ENCODE peak calls at places on chromosome X, in four cellular contexts. C is GM23338, I is H9, Z is fibroblast of lung. P is an unnamed sample.

GRCh38 chrX:38804481-38805293 is 3.4 kb downstream of the MID1IP1 start:
- DNase-seq in C (peak; percentile 7), I (no peak), Z (no peak), P (peak; percentile 32)

GRCh38 chrX:143081231-143081630 is 55.5 kb downstream of the SPANXN4 start:
- DNase-seq in C (no peak), I (no peak), Z (no peak), P (no peak)

GRCh38 chrX:44183329-44183728 is 160.1 kb downstream of the EFHC2 start:
- DNase-seq in C (no peak), I (no peak), Z (no peak), P (no peak)

GRCh38 chrX:53078943-53079342 is 3.2 kb upstream of the TSPYL2 start:
- DNase-seq in C (no peak), I (no peak), Z (no peak), P (no peak)

GRCh38 chrX:44088755-44089154 is 115.6 kb upstream of the NDP start:
- DNase-seq in C (no peak), I (no peak), Z (no peak), P (no peak)

GRCh38 chrX:14354541-14354940 is 174.8 kb upstream of the GLRA2 start:
- DNase-seq in C (no peak), I (no peak), Z (peak; percentile 66), P (no peak)

GRCh38 chrX:24080670-24081069 is 25.9 kb downstream of the EIF2S3 start:
- DNase-seq in C (no peak), I (no peak), Z (no peak), P (no peak)

GRCh38 chrX:129843459-129844306 is at the start of gene ZDHHC9:
- DNase-seq in C (peak; percentile 90), I (peak; percentile 92), Z (peak; percentile 88), P (peak; percentile 91)

GRCh38 chrX:133859860-133860259 is 125.5 kb downstream of the GPC3 start:
- DNase-seq in C (no peak), I (no peak), Z (peak; percentile 69), P (no peak)

GRCh38 chrX:121389976-121390709 is 342.7 kb downstream of the GLUD2 start:
- DNase-seq in C (no peak), I (no peak), Z (no peak), P (peak; percentile 24)

GRCh38 chrX:3221643-3222042 is 124.8 kb downstream of the MXRA5 start:
- DNase-seq in C (no peak), I (no peak), Z (no peak), P (no peak)

GRCh38 chrX:10177004-10177396 is 20.2 kb downstream of the CLCN4 start:
- DNase-seq in C (no peak), I (no peak), Z (no peak), P (no peak)

GRCh38 chrX:54794004-54794403 is 4.1 kb downstream of the ITIH6 start:
- DNase-seq in C (no peak), I (no peak), Z (no peak), P (no peak)

GRCh38 chrX:151985955-151986354 is 11.5 kb upstream of the GABRE start:
- DNase-seq in C (no peak), I (no peak), Z (peak; percentile 9), P (peak; percentile 39)

GRCh38 chrX:69424910-69425309 is 79.2 kb upstream of the NALF2 start:
- DNase-seq in C (no peak), I (no peak), Z (no peak), P (no peak)

GRCh38 chrX:54178100-54178940 is 4.7 kb downstream of the FAM120C start:
- DNase-seq in C (no peak), I (no peak), Z (peak; percentile 86), P (no peak)

GRCh38 chrX:13716905-13717304 is 17.5 kb downstream of the TRAPPC2 start:
- DNase-seq in C (peak; percentile 8), I (no peak), Z (no peak), P (no peak)

GRCh38 chrX:545488-545887 is 85.1 kb upstream of the SHOX start:
- DNase-seq in C (no peak), I (no peak), Z (no peak), P (no peak)

GRCh38 chrX:9352683-9353430 is 112.0 kb upstream of the TBL1X start:
- DNase-seq in C (no peak), I (no peak), Z (peak; percentile 80), P (no peak)

GRCh38 chrX:153763989-153764755 is at the start of gene PLXNB3:
- DNase-seq in C (peak; percentile 74), I (peak; percentile 80), Z (peak; percentile 59), P (peak; percentile 83)

GRCh38 chrX:153761863-153762262 is 2.2 kb upstream of the PLXNB3 start:
- DNase-seq in C (no peak), I (no peak), Z (no peak), P (no peak)

GRCh38 chrX:153764786-153765137 is 713 bp downstream of the PLXNB3 start:
- DNase-seq in C (no peak), I (no peak), Z (no peak), P (no peak)

GRCh38 chrX:153762636-153763173 is 1.3 kb upstream of the PLXNB3 start:
- DNase-seq in C (no peak), I (no peak), Z (no peak), P (no peak)

GRCh38 chrX:153763298-153763932 is 634 bp upstream of the PLXNB3 start:
- DNase-seq in C (no peak), I (no peak), Z (no peak), P (no peak)
- H3K4me1 ChIP-seq in C (no peaks in the 10 kb centered on the region), I (no peaks in the 10 kb centered on the region), Z (peaks cover 3% of the 10 kb centered on the region), P (peaks cover 5% of the 10 kb centered on the region)

GRCh38 chrX:131704136-131704695 is 160.3 kb downstream of the OR13H1 start:
- DNase-seq in C (peak; percentile 6), I (no peak), Z (no peak), P (no peak)
- H2AFZ ChIP-seq in C (no peak overlapping the region), I (no peak overlapping the region), Z (no peak overlapping the region), P (no peak overlapping the region)

DNA sequence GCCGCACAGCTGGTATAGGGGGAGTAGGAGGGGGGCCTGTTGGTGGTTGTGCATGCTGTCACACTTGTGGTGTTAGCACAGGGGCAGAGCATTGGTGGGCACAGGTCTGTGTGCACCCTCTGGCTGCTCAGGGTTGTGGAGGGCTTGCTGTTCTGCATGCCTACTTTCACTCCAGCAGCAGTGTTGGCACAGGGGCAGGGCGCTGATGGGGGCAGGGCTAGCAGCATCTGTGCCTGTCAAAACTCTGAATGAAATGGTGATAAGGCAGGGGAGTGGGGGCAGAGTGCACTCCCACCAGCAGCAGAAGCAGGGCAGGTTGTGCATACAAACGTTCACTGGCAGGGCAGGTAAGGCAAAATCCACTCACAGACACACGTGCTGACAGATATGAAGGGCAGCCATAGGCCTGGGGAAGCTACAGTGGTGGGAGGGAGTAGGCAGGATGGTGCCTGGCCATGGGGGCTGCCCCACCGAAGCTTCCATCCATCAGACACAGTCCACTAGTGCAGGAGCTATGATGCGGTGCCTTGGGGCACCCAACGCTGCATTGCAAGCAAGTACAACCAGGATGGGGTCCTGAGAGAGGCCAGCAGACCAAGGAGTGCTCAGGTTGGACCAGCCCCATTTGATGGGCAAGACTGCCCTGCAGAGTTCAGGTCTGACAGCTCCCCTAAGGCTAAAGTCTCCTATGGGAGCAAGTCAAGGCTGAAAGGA is 160.7 kb upstream of the SPANXC start:
- DNase-seq in C (no peak), I (no peak), Z (no peak), P (no peak)
- TF ChIP-seq CTCF in C (no peak), I (no peak), Z (no peak), P (no peak)

GRCh38 chrX:11535156-11535919 is 130.4 kb downstream of the ARHGAP6 start:
- DNase-seq in C (no peak), I (no peak), Z (no peak), P (no peak)

GRCh38 chrX:11531226-11531625 is 134.5 kb downstream of the ARHGAP6 start:
- DNase-seq in C (no peak), I (no peak), Z (peak; percentile 42), P (peak; percentile 16)

GRCh38 chrX:11532291-11533075 is 133.2 kb downstream of the ARHGAP6 start:
- DNase-seq in C (peak; percentile 6), I (peak; percentile 39), Z (peak; percentile 37), P (peak; percentile 7)

GRCh38 chrX:11530621-11531020 is 135.1 kb downstream of the ARHGAP6 start:
- DNase-seq in C (no peak), I (no peak), Z (peak; percentile 31), P (no peak)

DNA sequence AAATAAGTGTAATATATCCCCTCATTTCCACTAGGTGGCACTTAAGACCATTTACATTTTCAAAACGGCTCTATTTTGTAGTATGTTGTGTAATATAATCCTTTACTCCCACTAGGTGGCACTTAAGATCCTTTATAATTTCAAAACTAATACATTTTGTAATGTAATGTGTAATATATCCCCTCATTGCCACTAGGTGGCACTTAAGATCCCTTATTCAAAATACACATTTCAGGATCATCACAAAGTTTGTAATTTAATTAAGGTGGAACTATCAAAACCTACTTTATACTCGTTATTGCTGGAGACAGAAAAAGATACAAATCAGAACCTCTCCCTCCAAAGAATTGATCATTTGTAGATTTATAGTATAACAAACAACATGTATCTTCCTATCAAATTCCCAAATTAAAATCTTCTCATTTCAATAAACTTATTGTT is 132.5 kb downstream of the ARHGAP6 start:
- DNase-seq in C (peak; percentile 67), I (no peak), Z (peak; percentile 89), P (peak; percentile 72)
- H3K4me1 ChIP-seq in C (no peaks in the 10 kb centered on the region), I (no peaks in the 10 kb centered on the region), Z (peaks cover 3% of the 10 kb centered on the region), P (no peaks in the 10 kb centered on the region)

DNA sequence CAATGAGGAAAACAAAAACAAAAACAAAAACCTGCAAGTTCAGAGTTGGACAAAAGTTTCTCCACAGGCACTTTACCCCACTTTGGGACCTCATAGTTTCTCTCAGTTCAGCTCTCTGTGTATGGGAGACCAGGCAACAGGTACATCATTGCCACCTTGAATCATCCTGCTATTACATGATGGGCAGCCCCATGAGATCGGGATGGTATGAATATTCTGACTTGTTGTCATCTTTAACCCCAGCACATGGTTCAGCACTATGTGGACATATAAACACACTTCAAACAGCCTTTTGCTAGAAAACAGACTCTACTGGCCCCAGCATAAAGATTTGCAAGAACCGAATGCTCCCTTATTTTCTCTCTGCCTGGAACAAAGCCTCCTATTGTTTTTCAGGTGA is 176.9 kb upstream of the SCML1 start:
- DNase-seq in C (no peak), I (no peak), Z (no peak), P (no peak)
- H2AFZ ChIP-seq in C (no peak overlapping the region), I (no peak overlapping the region), Z (no peak overlapping the region), P (no peak overlapping the region)

GRCh38 chrX:81174286-81174685 is 27.4 kb downstream of the HMGN5 start:
- DNase-seq in C (peak; percentile 24), I (no peak), Z (peak; percentile 49), P (peak; percentile 12)
- TF ChIP-seq CTCF in C (no peak), I (peak; percentile 50), Z (peak; percentile 3), P (peak; percentile 41)

GRCh38 chrX:150694738-150695410 is 1.7 kb downstream of the MTMR1 start:
- DNase-seq in C (no peak), I (no peak), Z (no peak), P (no peak)
- H3K4me1 ChIP-seq in C (peaks cover 14% of the 10 kb centered on the region), I (peaks cover 2% of the 10 kb centered on the region), Z (peaks cover 3% of the 10 kb centered on the region), P (no peaks in the 10 kb centered on the region)

GRCh38 chrX:120014354-120015129 is 62.9 kb downstream of the RHOXF2B start:
- DNase-seq in C (peak; percentile 32), I (peak; percentile 37), Z (no peak), P (no peak)
- H2AFZ ChIP-seq in C (peak overlapping the region; percentile 83), I (no peak overlapping the region), Z (no peak overlapping the region), P (peak overlapping the region; percentile 20)

GRCh38 chrX:45743081-45743533 is 542.4 kb upstream of the DIPK2B start:
- DNase-seq in C (peak; percentile 39), I (peak; percentile 40), Z (peak; percentile 42), P (no peak)
- TF ChIP-seq CTCF in C (peak; percentile 40), I (peak; percentile 39), Z (peak; percentile 16), P (peak; percentile 3)